ENCODE peak calls at places on chromosomes 1 and 21, in ten cellular contexts. D is AG09309, W is endothelial cell, K is bronchial epithelial cell, Z is spleen, P is RWPE1, B is WERI-Rb-1, U is uterus, N is heart right ventricle, Y is cardiac muscle cell. L is an unnamed sample.

GRCh38 chr1:52263153-52263910 is 102.7 kb downstream of the CC2D1B start:
- DNase-seq in Y (no peak), B (no peak), W (no peak), Z (no peak), D (no peak), U (no peak), P (no peak), N (no peak), K (peak; percentile 62), L (no peak)

GRCh38 chr1:175757381-175758015 is 14.1 kb upstream of the TNR start:
- DNase-seq in P (peak; percentile 49), B (peak; percentile 65), N (peak; percentile 25), K (peak; percentile 10), Y (peak; percentile 26), W (peak; percentile 78), Z (no peak), D (no peak), U (no peak), L (peak; percentile 7)

GRCh38 chr1:164637461-164638375 is 78.7 kb downstream of the PBX1 start:
- DNase-seq in Y (peak; percentile 91), N (peak; percentile 47), B (no peak), W (no peak), P (peak; percentile 64), Z (no peak), U (no peak), K (peak; percentile 79), D (peak; percentile 25), L (peak; percentile 82)

GRCh38 chr1:9180077-9180819 is 51.3 kb upstream of the GPR157 start:
- DNase-seq in P (no peak), K (peak; percentile 72), N (no peak), B (no peak), Z (no peak), D (no peak), W (no peak), U (no peak), Y (no peak), L (peak; percentile 20)

GRCh38 chr1:15056515-15057285 is 96.8 kb upstream of the TMEM51 start:
- DNase-seq in B (no peak), Y (peak; percentile 34), D (peak; percentile 11), W (no peak), K (peak; percentile 22), U (no peak), N (no peak), Z (no peak), P (no peak), L (no peak)

GRCh38 chr21:44664691-44665090 is 2.0 kb downstream of the KRTAP12-2 start:
- DNase-seq in D (no peak), P (no peak), K (no peak), Z (no peak), Y (no peak), W (no peak), N (no peak), B (no peak), U (no peak), L (no peak)

GRCh38 chr1:204331847-204332487 is 27.8 kb downstream of the PLEKHA6 start:
- DNase-seq in U (no peak), D (no peak), W (no peak), N (no peak), K (no peak), Y (no peak), B (no peak), Z (no peak), P (no peak), L (no peak)

GRCh38 chr1:21534674-21535378 is 25.6 kb downstream of the ALPL start:
- DNase-seq in U (no peak), D (no peak), W (peak; percentile 56), P (peak; percentile 67), N (no peak), Z (no peak), Y (peak; percentile 80), K (peak; percentile 85), B (peak; percentile 61), L (peak; percentile 45)

GRCh38 chr1:9289724-9290493 is 2.8 kb upstream of the SPSB1 start:
- DNase-seq in P (peak; percentile 61), U (peak; percentile 71), K (peak; percentile 90), Y (peak; percentile 92), Z (no peak), D (peak; percentile 85), N (peak; percentile 54), W (no peak), B (peak; percentile 55), L (peak; percentile 54)

GRCh38 chr1:174003867-174004266 is 18.3 kb downstream of the RC3H1 start:
- DNase-seq in N (no peak), B (no peak), K (no peak), U (no peak), D (no peak), W (no peak), Y (no peak), P (no peak), Z (no peak), L (no peak)

GRCh38 chr1:202254454-202255252 is 61.1 kb downstream of the LGR6 start:
- DNase-seq in P (no peak), K (no peak), U (no peak), B (peak; percentile 26), W (no peak), N (no peak), Z (peak; percentile 36), Y (no peak), D (no peak), L (no peak)

GRCh38 chr1:41483960-41484844 is at the start of gene EDN2:
- DNase-seq in K (peak; percentile 46), N (peak; percentile 68), Z (peak; percentile 70), W (no peak), Y (no peak), P (peak; percentile 75), D (no peak), U (peak; percentile 49), B (peak; percentile 66), L (no peak)

GRCh38 chr1:58620926-58621325 is 43.9 kb upstream of the TACSTD2 start:
- DNase-seq in P (no peak), U (no peak), D (no peak), Z (no peak), Y (no peak), N (no peak), K (peak; percentile 82), B (no peak), W (no peak), L (no peak)

GRCh38 chr1:32205401-32206370 is at the start of gene IQCC:
- DNase-seq in Y (peak; percentile 84), B (peak; percentile 95), K (peak; percentile 70), Z (peak; percentile 95), N (peak; percentile 88), P (peak; percentile 85), U (peak; percentile 86), D (no peak), W (peak; percentile 83), L (peak; percentile 59)
- TF ChIP-seq CTCF in Y (no peak), B (peak; percentile 34), K (no peak), Z (no peak), N (no peak), P (no peak), U (no peak), D (no peak), W (peak; percentile 13), L (no peak)

DNA sequence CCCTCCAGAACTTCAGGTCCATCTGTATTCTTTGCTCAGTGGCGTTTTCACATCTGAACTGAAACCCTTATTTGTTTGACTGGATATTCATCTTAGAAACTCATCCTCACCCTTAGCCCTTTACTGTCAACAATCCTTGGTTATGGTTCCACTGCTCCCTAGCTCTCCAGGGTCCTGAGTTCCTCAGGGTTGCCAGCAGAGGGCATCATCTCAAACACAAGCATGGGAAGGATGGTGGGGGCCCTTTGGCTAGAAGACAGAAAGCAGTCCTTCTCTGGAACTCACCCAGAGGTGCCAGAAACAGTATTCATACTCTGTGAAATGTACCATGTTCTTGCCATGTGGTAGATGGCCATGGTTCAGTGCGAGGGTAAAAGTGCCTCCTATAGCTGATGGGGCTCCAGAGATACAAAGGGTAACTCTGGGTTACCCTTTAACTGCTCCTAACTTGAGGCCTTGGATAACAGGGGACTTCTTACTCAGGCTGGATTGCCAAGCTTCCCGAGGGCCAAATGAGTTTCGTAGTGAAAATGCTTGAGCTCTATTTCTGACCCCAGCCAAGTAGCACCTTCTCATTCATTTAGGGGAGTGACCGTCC is 11.3 kb downstream of the NCSTN start:
- DNase-seq in W (peak; percentile 47), D (no peak), Z (no peak), N (no peak), U (no peak), Y (peak; percentile 45), K (peak; percentile 30), B (peak; percentile 85), P (no peak), L (no peak)
- TF ChIP-seq CTCF in W (peak; percentile 46), D (peak; percentile 59), Z (peak; percentile 10), N (peak; percentile 50), U (no peak), Y (peak; percentile 59), K (peak; percentile 54), B (peak; percentile 89), P (no peak), L (peak; percentile 68)

DNA sequence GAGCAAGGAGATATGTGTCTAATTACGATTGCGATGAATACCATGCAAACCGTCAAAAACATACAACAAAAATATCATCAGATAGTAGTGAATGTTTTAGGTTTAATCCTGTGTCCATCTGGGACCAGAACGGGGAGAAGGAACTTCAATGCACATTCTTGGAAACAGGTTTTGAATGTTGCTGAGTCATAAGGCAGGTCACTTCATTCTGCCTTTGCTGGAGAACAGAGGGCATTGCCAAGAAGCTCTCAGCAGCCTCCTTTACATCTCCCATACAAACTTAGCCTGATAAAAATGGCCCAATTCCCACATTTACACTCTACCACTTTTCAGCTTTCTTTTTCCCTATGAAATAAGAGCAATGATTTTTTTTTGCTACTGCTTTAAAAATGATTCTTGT is 78.0 kb upstream of the KCNJ6 start:
- DNase-seq in Z (no peak), Y (peak; percentile 20), N (no peak), P (no peak), U (no peak), W (no peak), D (no peak), B (no peak), K (peak; percentile 12), L (no peak)
- TF ChIP-seq CTCF in Z (no peak), Y (no peak), N (no peak), P (no peak), U (no peak), W (no peak), D (no peak), B (no peak), K (no peak), L (no peak)

GRCh38 chr1:26555550-26555981 is 26.0 kb downstream of the RPS6KA1 start:
- DNase-seq in P (no peak), U (no peak), B (no peak), Y (peak; percentile 29), N (no peak), K (no peak), Z (no peak), D (no peak), W (no peak), L (no peak)
- TF ChIP-seq CTCF in P (no peak), U (no peak), B (no peak), Y (no peak), N (no peak), K (no peak), Z (no peak), D (no peak), W (no peak), L (no peak)

DNA sequence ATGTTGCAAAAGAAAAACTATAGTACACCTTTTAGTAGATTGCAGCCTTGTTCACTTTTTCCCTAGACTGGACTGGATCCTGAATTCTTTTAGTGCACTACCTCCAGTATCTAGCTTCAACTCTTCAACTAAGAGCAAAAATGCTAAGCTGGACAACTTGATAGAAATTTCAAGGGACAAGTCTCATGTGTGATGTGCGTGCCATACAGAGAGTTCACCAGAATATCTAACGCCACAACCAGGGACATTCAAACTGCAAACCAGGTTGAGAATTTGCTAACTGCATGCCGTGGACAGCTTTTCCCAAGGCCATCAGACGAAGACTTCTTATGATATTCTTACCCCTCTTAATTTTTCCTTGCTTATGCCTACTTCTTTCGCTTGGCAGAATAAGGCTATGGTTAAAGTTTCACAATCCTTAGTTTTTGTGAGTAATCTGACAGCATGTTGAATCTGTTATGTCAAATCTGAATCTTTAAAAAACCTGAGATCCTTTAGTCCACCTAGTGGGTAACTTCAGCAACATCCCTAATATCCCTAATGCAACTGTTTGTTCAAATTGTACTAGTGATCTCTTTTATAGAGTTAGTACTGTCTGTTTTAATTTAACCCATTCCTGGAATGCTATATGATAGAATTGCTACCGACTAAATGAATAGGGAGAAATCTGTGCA is 66.4 kb downstream of the DDAH1 start:
- DNase-seq in N (no peak), Z (no peak), P (peak; percentile 20), D (no peak), B (no peak), K (peak; percentile 68), Y (peak; percentile 77), U (no peak), W (no peak), L (peak; percentile 58)
- TF ChIP-seq CTCF in N (peak; percentile 36), Z (no peak), P (peak; percentile 59), D (peak; percentile 48), B (no peak), K (peak; percentile 31), Y (peak; percentile 50), U (no peak), W (no peak), L (peak; percentile 82)

L was measured in foreskin keratinocyte.